ENCODE peak calls at places on chromosomes 13 and 19, in six cellular contexts. U is HCT116, N is A549, W is body of pancreas, M is breast epithelium, T is uterus. E is an unnamed sample.

GRCh38 chr13:33144358-33144784 is 128.1 kb downstream of the KL start:
- DNase-seq in W (no peak), M (no peak), U (no peak), N (no peak), T (no peak), E (no peak)

GRCh38 chr19:45972081-45972943 is 1.4 kb downstream of the NOVA2 start:
- DNase-seq in W (no peak), T (no peak), M (no peak), N (no peak), U (no peak), E (no peak)

GRCh38 chr13:101323601-101324000 is 92.7 kb downstream of the NALCN start:
- DNase-seq in U (no peak), N (no peak), M (no peak), W (no peak), T (no peak), E (no peak)

GRCh38 chr19:2123682-2124387 is 27.1 kb downstream of the IZUMO4 start:
- DNase-seq in U (no peak), N (no peak), T (no peak), W (no peak), M (no peak), E (no peak)

GRCh38 chr19:3443840-3444694 is 36.3 kb downstream of the SMIM24 start:
- DNase-seq in N (no peak), U (no peak), W (no peak), T (no peak), M (no peak), E (no peak)

GRCh38 chr19:37933965-37934364 is 27.0 kb downstream of the SIPA1L3 start:
- DNase-seq in W (peak), T (no peak), U (no peak), M (no peak), N (peak), E (peak)

GRCh38 chr13:23570099-23570926 is at the start of gene TNFRSF19:
- DNase-seq in W (peak), U (no peak), N (no peak), M (no peak), T (peak), E (no peak)

GRCh38 chr13:113150545-113151365 is 7.7 kb upstream of the PROZ start:
- DNase-seq in M (no peak), W (no peak), T (no peak), U (no peak), N (no peak), E (no peak)

GRCh38 chr19:18465214-18465963 is 27.5 kb upstream of the ISYNA1 start:
- DNase-seq in U (no peak), N (no peak), W (no peak), M (no peak), T (no peak), E (no peak)

GRCh38 chr13:47397739-47398138 is 500.9 kb upstream of the HTR2A start:
- DNase-seq in N (no peak), U (no peak), M (no peak), W (no peak), T (no peak), E (no peak)

GRCh38 chr19:18896421-18896841 is 473 bp upstream of the CERS1 start:
- DNase-seq in W (no peak), U (no peak), N (peak), M (no peak), T (no peak), E (no peak)

GRCh38 chr13:36891752-36892151 is 28.3 kb downstream of the SMAD9 start:
- DNase-seq in U (no peak), N (no peak), M (no peak), T (no peak), W (no peak), E (no peak)

GRCh38 chr19:2973229-2973628 is 4.1 kb upstream of the TLE6 start:
- DNase-seq in N (no peak), U (no peak), W (no peak), T (peak), M (no peak), E (no peak)

GRCh38 chr19:35040826-35041547 is 534 bp upstream of the HPN start:
- DNase-seq in W (peak), N (no peak), T (peak), M (peak), U (no peak), E (no peak)

GRCh38 chr13:48853381-48854102 is 122.2 kb upstream of the FNDC3A start:
- DNase-seq in W (no peak), U (no peak), T (no peak), M (no peak), N (no peak), E (no peak)

GRCh38 chr13:21710163-21710562 is 39.3 kb downstream of the FGF9 start:
- DNase-seq in U (no peak), M (no peak), W (no peak), N (no peak), T (no peak), E (no peak)

GRCh38 chr13:62185631-62186256 is 770.1 kb upstream of the PCDH20 start:
- DNase-seq in W (no peak), T (no peak), N (no peak), U (no peak), M (no peak), E (no peak)

GRCh38 chr13:37216340-37216739 is 110.9 kb upstream of the CSNK1A1L start:
- DNase-seq in N (no peak), M (no peak), U (no peak), W (no peak), T (no peak), E (no peak)

GRCh38 chr13:67200183-67200582 is 30.0 kb downstream of the PCDH9 start:
- DNase-seq in W (no peak), T (no peak), N (no peak), M (no peak), U (no peak), E (no peak)

GRCh38 chr19:41376241-41376997 is at the start of gene TMEM91:
- DNase-seq in N (no peak), T (peak), M (no peak), U (no peak), W (peak), E (no peak)

GRCh38 chr19:5150331-5150901 is 181.5 kb downstream of the KDM4B start:
- DNase-seq in M (no peak), U (no peak), N (no peak), T (no peak), W (peak), E (no peak)

GRCh38 chr13:66313408-66313807 is 916.7 kb downstream of the PCDH9 start:
- DNase-seq in N (peak), M (no peak), W (no peak), T (no peak), U (no peak), E (no peak)

GRCh38 chr13:29513981-29514719 is 81.3 kb downstream of the SLC7A1 start:
- DNase-seq in M (no peak), W (no peak), U (no peak), T (no peak), N (no peak), E (no peak)

GRCh38 chr13:77022341-77022740 is 4.6 kb downstream of the FBXL3 start:
- DNase-seq in W (no peak), U (no peak), N (no peak), M (no peak), T (no peak), E (no peak)

GRCh38 chr13:110542311-110542796 is 19.2 kb downstream of the RAB20 start:
- DNase-seq in U (no peak), W (no peak), M (no peak), N (no peak), T (no peak), E (no peak)

GRCh38 chr13:102769679-102770078 is 3.9 kb downstream of the TEX30 start:
- DNase-seq in M (no peak), T (no peak), N (no peak), W (no peak), U (no peak), E (no peak)

GRCh38 chr13:110644892-110645521 is 29.7 kb downstream of the NAXD start:
- DNase-seq in M (peak), U (no peak), N (peak), T (peak), W (peak), E (no peak)

GRCh38 chr13:33611016-33611805 is 206.7 kb upstream of the RFC3 start:
- DNase-seq in N (no peak), M (peak), T (peak), U (no peak), W (peak), E (no peak)

GRCh38 chr13:31172535-31172934 is 10.8 kb upstream of the HSPH1 start:
- DNase-seq in T (no peak), M (no peak), U (peak), N (peak), W (no peak), E (no peak)

GRCh38 chr19:46784262-46785053 is 3.9 kb downstream of the SLC1A5 start:
- DNase-seq in W (peak), T (peak), N (peak), U (peak), M (peak), E (peak)

GRCh38 chr13:69903081-69903480 is 204.5 kb upstream of the ATXN8OS start:
- DNase-seq in W (no peak), N (no peak), U (no peak), M (no peak), T (no peak), E (no peak)

GRCh38 chr19:12913011-12913561 is 6.0 kb downstream of the SYCE2 start:
- DNase-seq in T (peak), N (no peak), M (peak), U (no peak), W (peak), E (no peak)

GRCh38 chr19:3275068-3275582 is 50.7 kb downstream of the CELF5 start:
- DNase-seq in W (peak), T (no peak), U (peak), M (no peak), N (peak), E (peak)

GRCh38 chr13:76889254-76889653 is 3.0 kb upstream of the KCTD12 start:
- DNase-seq in M (no peak), N (no peak), T (no peak), W (no peak), U (no peak), E (no peak)

GRCh38 chr19:2043269-2043641 is 7.8 kb downstream of the MKNK2 start:
- DNase-seq in U (no peak), W (no peak), T (peak), N (no peak), M (no peak), E (no peak)

GRCh38 chr13:26600345-26600761 is 42.9 kb downstream of the WASF3 start:
- DNase-seq in T (peak), N (no peak), U (no peak), W (no peak), M (no peak), E (no peak)

GRCh38 chr13:93690139-93690538 is 463.5 kb downstream of the GPC6 start:
- DNase-seq in M (no peak), T (no peak), N (no peak), U (no peak), W (no peak), E (no peak)

GRCh38 chr19:54469496-54469934 is 3.6 kb downstream of the CDC42EP5 start:
- DNase-seq in T (no peak), N (no peak), U (no peak), M (no peak), W (peak), E (no peak)

GRCh38 chr19:12793290-12794195 is 2.3 kb downstream of the JUNB start:
- DNase-seq in U (peak), N (peak), W (peak), M (peak), T (peak), E (peak)

GRCh38 chr19:10621966-10622365 is 3.4 kb upstream of the SLC44A2 start:
- DNase-seq in W (no peak), T (no peak), M (no peak), N (no peak), U (no peak), E (no peak)

GRCh38 chr19:10620786-10621185 is 4.6 kb upstream of the SLC44A2 start:
- DNase-seq in W (no peak), N (no peak), M (no peak), U (no peak), T (no peak), E (no peak)

GRCh38 chr19:10625762-10626138 is 397 bp downstream of the SLC44A2 start:
- DNase-seq in W (no peak), T (no peak), N (no peak), U (no peak), M (no peak), E (no peak)

GRCh38 chr19:10624585-10624984 is 768 bp upstream of the SLC44A2 start:
- DNase-seq in N (no peak), W (no peak), U (no peak), M (no peak), T (no peak), E (no peak)

DNA sequence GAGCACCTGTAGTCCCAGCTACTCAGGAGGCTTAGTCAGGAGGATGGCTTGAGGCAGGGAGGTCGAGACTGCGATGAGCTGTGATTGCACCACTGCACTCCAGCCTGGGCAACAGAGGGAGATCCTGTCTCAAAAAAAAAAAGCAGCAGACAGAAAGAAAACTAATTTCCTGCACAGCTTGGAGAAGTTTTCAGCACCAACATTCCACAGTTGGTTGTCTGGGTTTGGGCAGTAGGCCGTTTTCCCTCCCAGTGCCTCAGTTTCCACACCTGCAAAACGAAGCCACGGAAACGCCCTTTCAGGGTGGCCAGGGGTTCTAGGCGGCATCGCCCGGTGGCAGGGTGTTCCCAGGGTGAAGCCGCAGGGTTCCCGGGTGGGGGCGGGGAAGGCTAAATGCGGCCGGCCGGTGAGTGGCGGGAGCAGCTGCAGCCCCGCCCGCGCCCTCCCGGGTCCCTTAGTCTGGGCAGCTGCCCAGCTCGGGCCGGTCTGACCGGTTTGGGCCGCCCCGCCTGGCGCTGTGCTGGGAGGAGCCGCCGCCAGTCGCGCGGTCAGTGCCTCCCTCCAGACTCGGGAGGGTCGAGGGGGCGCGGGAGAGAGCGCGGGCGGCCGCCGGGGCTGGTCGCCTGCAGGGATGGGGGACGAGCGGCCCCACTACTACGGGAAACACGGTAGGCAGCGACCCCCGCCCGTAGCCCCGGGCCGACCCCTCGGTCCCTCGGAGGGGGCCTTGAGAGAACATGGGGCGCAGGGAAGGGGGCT is at the start of gene SLC44A2:
- DNase-seq in M (peak), U (peak), T (peak), W (peak), N (no peak), E (peak)
- TF ChIP-seq POLR2A in M (peak), U (no peak), T (no peak), W (peak), N (no peak), E (peak)

DNA sequence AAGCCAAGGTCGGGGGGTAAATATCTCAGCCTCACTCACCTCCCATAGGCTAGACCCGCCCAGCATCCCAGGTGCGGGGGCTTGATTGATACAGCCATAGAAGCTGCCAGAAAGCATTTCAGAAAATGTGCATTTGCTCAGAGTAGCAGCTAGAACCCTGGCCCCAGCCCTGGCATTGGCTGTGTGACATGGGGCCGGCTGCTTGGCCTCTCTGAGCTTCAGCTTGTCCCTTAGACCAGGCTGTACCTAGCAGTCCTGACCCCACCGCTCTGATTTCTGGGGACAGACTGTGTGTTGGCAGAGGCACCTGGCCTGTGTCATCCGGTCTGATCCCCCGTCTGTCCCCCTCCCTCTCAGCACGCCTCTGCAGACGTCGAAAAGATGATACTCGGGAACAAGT is 15.4 kb downstream of the RAB8A start:
- DNase-seq in M (no peak), N (no peak), U (no peak), W (no peak), T (no peak), E (no peak)
- TF ChIP-seq POLR2A in M (no peak), N (no peak), U (no peak), W (no peak), T (no peak), E (no peak)

GRCh38 chr19:7690779-7691258 is 10.2 kb downstream of the TRAPPC5 start:
- DNase-seq in T (no peak), U (no peak), N (no peak), M (no peak), W (no peak), E (no peak)

GRCh38 chr19:7689165-7689564 is 8.5 kb downstream of the TRAPPC5 start:
- DNase-seq in M (no peak), U (no peak), T (no peak), N (no peak), W (no peak), E (no peak)

GRCh38 chr19:7685546-7686445 is 5.2 kb downstream of the TRAPPC5 start:
- DNase-seq in M (no peak), T (no peak), N (no peak), U (no peak), W (no peak), E (no peak)

GRCh38 chr19:7691497-7691896 is 10.4 kb downstream of the FCER2 start:
- DNase-seq in M (no peak), T (no peak), W (no peak), U (no peak), N (no peak), E (no peak)

GRCh38 chr19:7687177-7687576 is 6.5 kb downstream of the TRAPPC5 start:
- DNase-seq in M (no peak), T (no peak), N (no peak), U (no peak), W (no peak), E (no peak)
- TF ChIP-seq POLR2A in M (no peak), T (no peak), N (no peak), U (no peak), W (no peak), E (no peak)

DNA sequence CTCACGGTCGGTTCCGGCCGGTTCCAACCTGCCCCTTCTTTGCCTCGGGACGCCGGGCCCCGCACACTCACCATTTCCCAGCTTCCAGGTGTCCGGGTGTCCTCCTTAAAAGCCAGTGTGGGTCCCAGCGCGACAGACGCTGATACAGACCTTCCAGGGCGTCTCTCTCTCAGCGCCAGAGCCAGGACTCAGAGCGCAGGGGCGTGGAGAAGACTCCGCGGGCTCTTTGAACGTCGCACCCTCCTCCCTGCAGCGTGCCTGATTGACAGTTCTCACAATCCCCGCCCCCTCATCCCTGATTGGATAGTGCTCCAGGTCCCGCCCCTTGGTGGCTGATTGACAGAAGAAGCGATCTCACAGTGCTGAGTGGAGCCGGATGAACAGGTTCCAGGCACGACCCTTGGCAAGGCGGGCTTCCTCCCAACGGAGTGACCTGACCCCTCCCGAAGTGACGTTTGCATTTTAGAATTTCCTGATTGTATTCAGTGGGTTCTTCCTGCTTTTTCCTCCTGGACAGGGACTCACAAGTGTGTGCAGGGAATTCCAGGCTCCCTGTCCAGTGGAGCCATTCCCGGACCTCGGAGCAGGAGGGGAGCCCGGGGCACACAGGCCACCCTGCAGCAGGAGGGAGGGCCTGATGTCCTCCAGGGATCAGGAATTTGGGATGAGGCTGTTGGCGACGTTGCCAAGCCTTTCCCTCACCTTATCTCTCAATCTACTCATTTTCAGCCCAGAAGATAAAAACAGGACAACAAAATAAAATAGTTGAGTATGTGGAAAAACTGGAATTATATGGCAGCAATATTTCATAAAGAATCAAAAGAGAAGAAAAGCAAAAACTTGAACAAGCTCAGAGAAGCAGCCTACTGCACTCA is at the start of gene ZNF823:
- DNase-seq in T (peak), N (peak), W (peak), U (peak), M (peak), E (peak)
- TF ChIP-seq POLR2A in T (peak), N (peak), W (peak), U (peak), M (peak), E (peak)

DNA sequence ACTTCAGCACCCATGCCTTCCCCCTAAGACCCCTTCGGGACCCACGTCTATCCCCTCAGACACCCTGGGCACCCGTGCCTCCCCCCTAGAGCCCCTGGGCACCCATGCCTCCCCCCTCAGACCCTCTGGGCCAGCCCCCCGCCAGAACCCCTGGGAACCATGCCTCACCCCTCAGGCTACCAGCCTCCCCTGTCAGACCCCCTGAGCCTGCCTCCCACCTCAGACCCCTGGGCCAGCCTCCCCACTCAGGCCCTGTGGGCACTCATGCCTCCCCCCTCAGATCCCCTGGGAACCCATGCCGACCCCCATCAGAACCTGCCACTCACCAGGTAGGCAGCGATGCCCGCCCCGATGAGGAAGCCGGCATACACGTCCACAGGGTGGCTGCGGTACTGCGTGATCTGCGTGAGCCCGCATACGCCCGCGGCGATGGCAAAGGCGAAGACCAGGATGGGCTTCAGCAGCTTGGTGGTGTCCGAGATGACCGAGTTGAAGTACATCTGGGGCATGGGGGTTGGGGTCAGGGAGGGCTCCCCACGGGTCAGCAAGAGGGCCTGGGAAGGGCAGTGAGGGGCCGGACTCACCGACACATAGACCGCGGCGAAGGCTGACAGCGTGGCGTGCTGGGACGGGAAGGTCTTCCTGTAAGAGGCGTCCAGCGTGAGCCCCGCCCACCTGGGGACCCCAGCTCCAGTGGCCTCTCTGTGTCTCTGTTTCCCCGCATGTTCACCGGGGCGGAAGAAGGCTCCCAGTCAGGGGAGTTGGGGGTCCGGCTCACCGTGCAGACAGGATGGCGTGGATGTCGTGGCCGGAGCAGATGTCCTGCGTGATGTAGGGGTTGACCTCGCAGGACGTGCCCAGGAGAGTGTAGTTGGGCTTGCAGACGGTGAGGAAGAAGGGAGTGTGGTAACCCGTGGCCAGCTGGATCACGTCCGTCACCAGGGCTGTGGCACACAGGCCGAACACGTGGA is 7.4 kb downstream of the PLPPR3 start:
- DNase-seq in N (no peak), T (no peak), W (no peak), U (no peak), M (no peak), E (peak)
- TF ChIP-seq POLR2A in N (no peak), T (no peak), W (no peak), U (no peak), M (no peak), E (no peak)

E was measured in H54.